ENCODE peak calls at places on chromosome 15, in eight cellular contexts. K is stimulated activated CD4-positive, alpha-beta T cell treated with anti-CD3 and anti-CD28 coated beads, Interleukin-4, amount 100 ng/mL, for 1 hour; N is naive thymus-derived CD8-positive, alpha-beta T cell; J is GM04504; A is activated CD8-positive, alpha-beta memory T cell treated with anti-CD3 and anti-CD28 coated beads for 24 hours; R is kidney epithelial cell; G is stimulated activated CD8-positive, alpha-beta memory T cell treated with anti-CD3 and anti-CD28 coated beads, Interleukin-15, amount 100 ng/mL, for 1 hour; S is AG10803. T is an unnamed sample.

GRCh38 chr15:33641069-33641468 is 327.2 kb upstream of the CHRM5 start:
- DNase-seq in G (no peak), J (no peak), N (no peak), K (no peak), R (no peak), A (no peak), S (no peak), T (no peak)

GRCh38 chr15:86445750-86446149 is 366.1 kb downstream of the AGBL1 start:
- DNase-seq in A (no peak), N (no peak), R (no peak), J (no peak), S (no peak), G (no peak), K (no peak), T (no peak)

GRCh38 chr15:90114451-90114901 is 12.2 kb upstream of the IDH2 start:
- DNase-seq in N (no peak), J (no peak), S (no peak), A (no peak), R (no peak), K (no peak), G (no peak), T (no peak)

GRCh38 chr15:73800662-73801345 is 47.7 kb upstream of the INSYN1 start:
- DNase-seq in N (no peak), S (peak), K (no peak), J (peak), G (no peak), R (no peak), A (no peak), T (no peak)

GRCh38 chr15:56996746-56997470 is 78.5 kb downstream of the TCF12 start:
- DNase-seq in J (no peak), A (no peak), G (no peak), K (no peak), N (no peak), R (no peak), S (peak), T (no peak)

GRCh38 chr15:44435893-44436667 is 8.7 kb downstream of the CTDSPL2 start:
- DNase-seq in N (no peak), G (no peak), R (no peak), K (no peak), A (no peak), J (peak), S (no peak), T (no peak)

GRCh38 chr15:60299452-60300047 is 98.2 kb downstream of the ANXA2 start:
- DNase-seq in J (peak), R (no peak), K (no peak), A (no peak), G (no peak), S (peak), N (no peak), T (no peak)

GRCh38 chr15:66038387-66039116 is 169.3 kb downstream of the RAB11A start:
- DNase-seq in N (no peak), J (no peak), G (no peak), K (no peak), A (no peak), R (no peak), S (no peak), T (no peak)

GRCh38 chr15:62712455-62712839 is 330.1 kb upstream of the TPM1 start:
- DNase-seq in S (no peak), J (no peak), K (no peak), R (no peak), G (no peak), N (no peak), A (no peak), T (no peak)

GRCh38 chr15:65069179-65069578 is 1.4 kb upstream of the RASL12 start:
- DNase-seq in A (no peak), N (no peak), G (no peak), K (no peak), J (peak), R (no peak), S (peak), T (no peak)

GRCh38 chr15:23497710-23498111 is 50.7 kb upstream of the GOLGA6L2 start:
- DNase-seq in R (no peak), G (no peak), J (no peak), S (peak), N (no peak), A (no peak), K (no peak), T (no peak)

GRCh38 chr15:33296050-33296449 is 14.7 kb upstream of the RYR3 start:
- DNase-seq in K (no peak), R (no peak), S (no peak), J (no peak), N (no peak), A (no peak), G (no peak), T (no peak)

GRCh38 chr15:53527996-53528395 is 231.5 kb downstream of the WDR72 start:
- DNase-seq in K (no peak), N (no peak), A (no peak), S (no peak), J (no peak), G (no peak), R (no peak), T (no peak)

GRCh38 chr15:40238927-40239591 is at the start of gene PAK6:
- DNase-seq in G (no peak), R (peak), S (peak), N (no peak), A (peak), J (no peak), K (peak), T (peak)

GRCh38 chr15:66944121-66944520 is 121.3 kb upstream of the SMAD3 start:
- DNase-seq in J (no peak), R (no peak), K (no peak), N (no peak), G (no peak), S (no peak), A (no peak), T (no peak)

GRCh38 chr15:42845581-42845980 is 75.0 kb downstream of the TTBK2 start:
- DNase-seq in S (no peak), N (no peak), K (no peak), J (no peak), G (no peak), R (no peak), A (no peak), T (no peak)

T was measured in activated B cell treated with CpG ODN at 0.5 μM for 24 hours.